ENCODE peak calls at places on chromosomes 12 and 14, in nine cellular contexts. One of them, this sample, is unnamed.

GRCh38 chr12:13203028-13203922 is 6.7 kb downstream of the EMP1 start:
- DNase-seq in hippocampal formation: no peak
- DNase-seq in NCI-H69: peak
- DNase-seq in mucosa of descending colon: peak
- DNase-seq in GM23248: peak
- DNase-seq in nephron progenitor cell: no peak
- DNase-seq in stimulated activated CD4-positive, alpha-beta T cell treated with anti-CD3 and anti-CD28 coated beads, Interleukin-4, amount 100 ng/mL, for 24 hours: no peak
- DNase-seq in GM12865: peak
- DNase-seq in activated T-helper 1 cell treated with anti-CD3 and anti-CD28 coated beads, Interleukin-12 subunit alpha, Interleukin-12 subunit beta, Interleukin-2, Interleukin-4 antibody, amounts not matched to agents 30 ng/mL and 10 ng/mL and 1 ng/mL, durations not matched to agents 14 hours and 24 hours and 36 hours: no peak
- DNase-seq in this sample: no peak

GRCh38 chr14:51396222-51396815 is 156.3 kb downstream of the TMX1 start:
- DNase-seq in mucosa of descending colon: no peak
- DNase-seq in nephron progenitor cell: no peak
- DNase-seq in GM12865: no peak
- DNase-seq in hippocampal formation: no peak
- DNase-seq in GM23248: peak
- DNase-seq in activated T-helper 1 cell treated with anti-CD3 and anti-CD28 coated beads, Interleukin-12 subunit alpha, Interleukin-12 subunit beta, Interleukin-2, Interleukin-4 antibody, amounts not matched to agents 30 ng/mL and 10 ng/mL and 1 ng/mL, durations not matched to agents 14 hours and 24 hours and 36 hours: no peak
- DNase-seq in stimulated activated CD4-positive, alpha-beta T cell treated with anti-CD3 and anti-CD28 coated beads, Interleukin-4, amount 100 ng/mL, for 24 hours: no peak
- DNase-seq in NCI-H69: peak
- DNase-seq in this sample: no peak

GRCh38 chr14:64912256-64912655 is 2.0 kb upstream of the CHURC1 start:
- DNase-seq in stimulated activated CD4-positive, alpha-beta T cell treated with anti-CD3 and anti-CD28 coated beads, Interleukin-4, amount 100 ng/mL, for 24 hours: no peak
- DNase-seq in mucosa of descending colon: no peak
- DNase-seq in hippocampal formation: no peak
- DNase-seq in GM12865: peak
- DNase-seq in NCI-H69: no peak
- DNase-seq in activated T-helper 1 cell treated with anti-CD3 and anti-CD28 coated beads, Interleukin-12 subunit alpha, Interleukin-12 subunit beta, Interleukin-2, Interleukin-4 antibody, amounts not matched to agents 30 ng/mL and 10 ng/mL and 1 ng/mL, durations not matched to agents 14 hours and 24 hours and 36 hours: no peak
- DNase-seq in nephron progenitor cell: no peak
- DNase-seq in GM23248: peak
- DNase-seq in this sample: no peak

GRCh38 chr12:116199160-116199559 is 78.3 kb downstream of the MED13L start:
- DNase-seq in hippocampal formation: no peak
- DNase-seq in nephron progenitor cell: no peak
- DNase-seq in stimulated activated CD4-positive, alpha-beta T cell treated with anti-CD3 and anti-CD28 coated beads, Interleukin-4, amount 100 ng/mL, for 24 hours: no peak
- DNase-seq in GM12865: no peak
- DNase-seq in activated T-helper 1 cell treated with anti-CD3 and anti-CD28 coated beads, Interleukin-12 subunit alpha, Interleukin-12 subunit beta, Interleukin-2, Interleukin-4 antibody, amounts not matched to agents 30 ng/mL and 10 ng/mL and 1 ng/mL, durations not matched to agents 14 hours and 24 hours and 36 hours: no peak
- DNase-seq in NCI-H69: no peak
- DNase-seq in mucosa of descending colon: no peak
- DNase-seq in GM23248: no peak
- DNase-seq in this sample: no peak

GRCh38 chr12:113003631-113004030 is 25.3 kb downstream of the OAS2 start:
- DNase-seq in activated T-helper 1 cell treated with anti-CD3 and anti-CD28 coated beads, Interleukin-12 subunit alpha, Interleukin-12 subunit beta, Interleukin-2, Interleukin-4 antibody, amounts not matched to agents 30 ng/mL and 10 ng/mL and 1 ng/mL, durations not matched to agents 14 hours and 24 hours and 36 hours: no peak
- DNase-seq in GM23248: no peak
- DNase-seq in GM12865: no peak
- DNase-seq in nephron progenitor cell: no peak
- DNase-seq in NCI-H69: no peak
- DNase-seq in mucosa of descending colon: no peak
- DNase-seq in hippocampal formation: no peak
- DNase-seq in stimulated activated CD4-positive, alpha-beta T cell treated with anti-CD3 and anti-CD28 coated beads, Interleukin-4, amount 100 ng/mL, for 24 hours: no peak
- DNase-seq in this sample: no peak

GRCh38 chr12:93090768-93091172 is 161.7 kb upstream of the EEA1 start:
- DNase-seq in stimulated activated CD4-positive, alpha-beta T cell treated with anti-CD3 and anti-CD28 coated beads, Interleukin-4, amount 100 ng/mL, for 24 hours: no peak
- DNase-seq in nephron progenitor cell: no peak
- DNase-seq in activated T-helper 1 cell treated with anti-CD3 and anti-CD28 coated beads, Interleukin-12 subunit alpha, Interleukin-12 subunit beta, Interleukin-2, Interleukin-4 antibody, amounts not matched to agents 30 ng/mL and 10 ng/mL and 1 ng/mL, durations not matched to agents 14 hours and 24 hours and 36 hours: no peak
- DNase-seq in GM12865: no peak
- DNase-seq in GM23248: peak
- DNase-seq in mucosa of descending colon: no peak
- DNase-seq in hippocampal formation: no peak
- DNase-seq in NCI-H69: peak
- DNase-seq in this sample: no peak

GRCh38 chr14:33714527-33715222 is 236.2 kb downstream of the EGLN3 start:
- DNase-seq in activated T-helper 1 cell treated with anti-CD3 and anti-CD28 coated beads, Interleukin-12 subunit alpha, Interleukin-12 subunit beta, Interleukin-2, Interleukin-4 antibody, amounts not matched to agents 30 ng/mL and 10 ng/mL and 1 ng/mL, durations not matched to agents 14 hours and 24 hours and 36 hours: no peak
- DNase-seq in GM12865: no peak
- DNase-seq in mucosa of descending colon: no peak
- DNase-seq in nephron progenitor cell: no peak
- DNase-seq in GM23248: peak
- DNase-seq in hippocampal formation: no peak
- DNase-seq in NCI-H69: no peak
- DNase-seq in stimulated activated CD4-positive, alpha-beta T cell treated with anti-CD3 and anti-CD28 coated beads, Interleukin-4, amount 100 ng/mL, for 24 hours: no peak
- DNase-seq in this sample: no peak

GRCh38 chr12:112904571-112904970 is 2.2 kb upstream of the OAS1 start:
- DNase-seq in nephron progenitor cell: no peak
- DNase-seq in GM12865: no peak
- DNase-seq in GM23248: peak
- DNase-seq in hippocampal formation: no peak
- DNase-seq in stimulated activated CD4-positive, alpha-beta T cell treated with anti-CD3 and anti-CD28 coated beads, Interleukin-4, amount 100 ng/mL, for 24 hours: no peak
- DNase-seq in NCI-H69: no peak
- DNase-seq in mucosa of descending colon: no peak
- DNase-seq in activated T-helper 1 cell treated with anti-CD3 and anti-CD28 coated beads, Interleukin-12 subunit alpha, Interleukin-12 subunit beta, Interleukin-2, Interleukin-4 antibody, amounts not matched to agents 30 ng/mL and 10 ng/mL and 1 ng/mL, durations not matched to agents 14 hours and 24 hours and 36 hours: no peak
- DNase-seq in this sample: no peak

GRCh38 chr12:109944975-109945374 is 44.9 kb downstream of the TCHP start:
- DNase-seq in hippocampal formation: no peak
- DNase-seq in NCI-H69: no peak
- DNase-seq in GM12865: no peak
- DNase-seq in GM23248: no peak
- DNase-seq in nephron progenitor cell: peak
- DNase-seq in stimulated activated CD4-positive, alpha-beta T cell treated with anti-CD3 and anti-CD28 coated beads, Interleukin-4, amount 100 ng/mL, for 24 hours: no peak
- DNase-seq in mucosa of descending colon: no peak
- DNase-seq in activated T-helper 1 cell treated with anti-CD3 and anti-CD28 coated beads, Interleukin-12 subunit alpha, Interleukin-12 subunit beta, Interleukin-2, Interleukin-4 antibody, amounts not matched to agents 30 ng/mL and 10 ng/mL and 1 ng/mL, durations not matched to agents 14 hours and 24 hours and 36 hours: no peak
- DNase-seq in this sample: no peak

GRCh38 chr12:112466011-112466422 is 47.3 kb downstream of the PTPN11 start:
- DNase-seq in activated T-helper 1 cell treated with anti-CD3 and anti-CD28 coated beads, Interleukin-12 subunit alpha, Interleukin-12 subunit beta, Interleukin-2, Interleukin-4 antibody, amounts not matched to agents 30 ng/mL and 10 ng/mL and 1 ng/mL, durations not matched to agents 14 hours and 24 hours and 36 hours: no peak
- DNase-seq in mucosa of descending colon: no peak
- DNase-seq in stimulated activated CD4-positive, alpha-beta T cell treated with anti-CD3 and anti-CD28 coated beads, Interleukin-4, amount 100 ng/mL, for 24 hours: no peak
- DNase-seq in GM23248: no peak
- DNase-seq in NCI-H69: no peak
- DNase-seq in hippocampal formation: no peak
- DNase-seq in nephron progenitor cell: no peak
- DNase-seq in GM12865: no peak
- DNase-seq in this sample: no peak

GRCh38 chr12:71846322-71846940 is 6.9 kb downstream of the TBC1D15 start:
- DNase-seq in mucosa of descending colon: no peak
- DNase-seq in stimulated activated CD4-positive, alpha-beta T cell treated with anti-CD3 and anti-CD28 coated beads, Interleukin-4, amount 100 ng/mL, for 24 hours: no peak
- DNase-seq in activated T-helper 1 cell treated with anti-CD3 and anti-CD28 coated beads, Interleukin-12 subunit alpha, Interleukin-12 subunit beta, Interleukin-2, Interleukin-4 antibody, amounts not matched to agents 30 ng/mL and 10 ng/mL and 1 ng/mL, durations not matched to agents 14 hours and 24 hours and 36 hours: no peak
- DNase-seq in hippocampal formation: no peak
- DNase-seq in NCI-H69: peak
- DNase-seq in nephron progenitor cell: no peak
- DNase-seq in GM12865: peak
- DNase-seq in GM23248: peak
- DNase-seq in this sample: no peak

GRCh38 chr14:68543516-68543915 is 249.4 kb downstream of the ZFP36L1 start:
- DNase-seq in hippocampal formation: no peak
- DNase-seq in GM23248: no peak
- DNase-seq in mucosa of descending colon: no peak
- DNase-seq in activated T-helper 1 cell treated with anti-CD3 and anti-CD28 coated beads, Interleukin-12 subunit alpha, Interleukin-12 subunit beta, Interleukin-2, Interleukin-4 antibody, amounts not matched to agents 30 ng/mL and 10 ng/mL and 1 ng/mL, durations not matched to agents 14 hours and 24 hours and 36 hours: no peak
- DNase-seq in GM12865: no peak
- DNase-seq in nephron progenitor cell: no peak
- DNase-seq in NCI-H69: no peak
- DNase-seq in stimulated activated CD4-positive, alpha-beta T cell treated with anti-CD3 and anti-CD28 coated beads, Interleukin-4, amount 100 ng/mL, for 24 hours: no peak
- DNase-seq in this sample: no peak

GRCh38 chr12:10554971-10555481 is 49.3 kb downstream of the EIF2S3B start:
- DNase-seq in activated T-helper 1 cell treated with anti-CD3 and anti-CD28 coated beads, Interleukin-12 subunit alpha, Interleukin-12 subunit beta, Interleukin-2, Interleukin-4 antibody, amounts not matched to agents 30 ng/mL and 10 ng/mL and 1 ng/mL, durations not matched to agents 14 hours and 24 hours and 36 hours: no peak
- DNase-seq in mucosa of descending colon: no peak
- DNase-seq in GM23248: no peak
- DNase-seq in NCI-H69: no peak
- DNase-seq in hippocampal formation: no peak
- DNase-seq in GM12865: no peak
- DNase-seq in nephron progenitor cell: no peak
- DNase-seq in stimulated activated CD4-positive, alpha-beta T cell treated with anti-CD3 and anti-CD28 coated beads, Interleukin-4, amount 100 ng/mL, for 24 hours: no peak
- DNase-seq in this sample: no peak

GRCh38 chr12:15193927-15194326 is 27.3 kb downstream of the RERG start:
- DNase-seq in GM12865: no peak
- DNase-seq in NCI-H69: peak
- DNase-seq in nephron progenitor cell: no peak
- DNase-seq in mucosa of descending colon: no peak
- DNase-seq in hippocampal formation: no peak
- DNase-seq in activated T-helper 1 cell treated with anti-CD3 and anti-CD28 coated beads, Interleukin-12 subunit alpha, Interleukin-12 subunit beta, Interleukin-2, Interleukin-4 antibody, amounts not matched to agents 30 ng/mL and 10 ng/mL and 1 ng/mL, durations not matched to agents 14 hours and 24 hours and 36 hours: no peak
- DNase-seq in GM23248: no peak
- DNase-seq in stimulated activated CD4-positive, alpha-beta T cell treated with anti-CD3 and anti-CD28 coated beads, Interleukin-4, amount 100 ng/mL, for 24 hours: no peak
- DNase-seq in this sample: no peak

GRCh38 chr12:115035536-115036107 is 351.6 kb upstream of the TBX3 start:
- DNase-seq in stimulated activated CD4-positive, alpha-beta T cell treated with anti-CD3 and anti-CD28 coated beads, Interleukin-4, amount 100 ng/mL, for 24 hours: no peak
- DNase-seq in GM12865: no peak
- DNase-seq in NCI-H69: no peak
- DNase-seq in activated T-helper 1 cell treated with anti-CD3 and anti-CD28 coated beads, Interleukin-12 subunit alpha, Interleukin-12 subunit beta, Interleukin-2, Interleukin-4 antibody, amounts not matched to agents 30 ng/mL and 10 ng/mL and 1 ng/mL, durations not matched to agents 14 hours and 24 hours and 36 hours: no peak
- DNase-seq in GM23248: no peak
- DNase-seq in nephron progenitor cell: peak
- DNase-seq in hippocampal formation: no peak
- DNase-seq in mucosa of descending colon: no peak
- DNase-seq in this sample: no peak

GRCh38 chr12:125382896-125383295 is 317.7 kb downstream of the AACS start:
- DNase-seq in NCI-H69: no peak
- DNase-seq in stimulated activated CD4-positive, alpha-beta T cell treated with anti-CD3 and anti-CD28 coated beads, Interleukin-4, amount 100 ng/mL, for 24 hours: no peak
- DNase-seq in activated T-helper 1 cell treated with anti-CD3 and anti-CD28 coated beads, Interleukin-12 subunit alpha, Interleukin-12 subunit beta, Interleukin-2, Interleukin-4 antibody, amounts not matched to agents 30 ng/mL and 10 ng/mL and 1 ng/mL, durations not matched to agents 14 hours and 24 hours and 36 hours: no peak
- DNase-seq in GM23248: no peak
- DNase-seq in hippocampal formation: no peak
- DNase-seq in nephron progenitor cell: no peak
- DNase-seq in GM12865: no peak
- DNase-seq in mucosa of descending colon: no peak
- DNase-seq in this sample: no peak

GRCh38 chr12:6084969-6085450 is 39.5 kb downstream of the VWF start:
- DNase-seq in stimulated activated CD4-positive, alpha-beta T cell treated with anti-CD3 and anti-CD28 coated beads, Interleukin-4, amount 100 ng/mL, for 24 hours: no peak
- DNase-seq in hippocampal formation: no peak
- DNase-seq in activated T-helper 1 cell treated with anti-CD3 and anti-CD28 coated beads, Interleukin-12 subunit alpha, Interleukin-12 subunit beta, Interleukin-2, Interleukin-4 antibody, amounts not matched to agents 30 ng/mL and 10 ng/mL and 1 ng/mL, durations not matched to agents 14 hours and 24 hours and 36 hours: no peak
- DNase-seq in nephron progenitor cell: no peak
- DNase-seq in NCI-H69: no peak
- DNase-seq in GM23248: no peak
- DNase-seq in GM12865: no peak
- DNase-seq in mucosa of descending colon: no peak
- DNase-seq in this sample: no peak

GRCh38 chr14:105084741-105085571 is 19.7 kb upstream of the GPR132 start:
- DNase-seq in NCI-H69: no peak
- DNase-seq in nephron progenitor cell: no peak
- DNase-seq in hippocampal formation: no peak
- DNase-seq in stimulated activated CD4-positive, alpha-beta T cell treated with anti-CD3 and anti-CD28 coated beads, Interleukin-4, amount 100 ng/mL, for 24 hours: no peak
- DNase-seq in GM23248: no peak
- DNase-seq in activated T-helper 1 cell treated with anti-CD3 and anti-CD28 coated beads, Interleukin-12 subunit alpha, Interleukin-12 subunit beta, Interleukin-2, Interleukin-4 antibody, amounts not matched to agents 30 ng/mL and 10 ng/mL and 1 ng/mL, durations not matched to agents 14 hours and 24 hours and 36 hours: no peak
- DNase-seq in mucosa of descending colon: no peak
- DNase-seq in GM12865: no peak
- DNase-seq in this sample: no peak

GRCh38 chr12:124917135-124917840 is 2.8 kb upstream of the UBC start:
- DNase-seq in nephron progenitor cell: peak
- DNase-seq in GM12865: peak
- DNase-seq in NCI-H69: no peak
- DNase-seq in mucosa of descending colon: peak
- DNase-seq in hippocampal formation: no peak
- DNase-seq in GM23248: peak
- DNase-seq in stimulated activated CD4-positive, alpha-beta T cell treated with anti-CD3 and anti-CD28 coated beads, Interleukin-4, amount 100 ng/mL, for 24 hours: peak
- DNase-seq in activated T-helper 1 cell treated with anti-CD3 and anti-CD28 coated beads, Interleukin-12 subunit alpha, Interleukin-12 subunit beta, Interleukin-2, Interleukin-4 antibody, amounts not matched to agents 30 ng/mL and 10 ng/mL and 1 ng/mL, durations not matched to agents 14 hours and 24 hours and 36 hours: peak
- DNase-seq in this sample: peak

GRCh38 chr12:57454566-57455373 is at the start of gene INHBE:
- DNase-seq in mucosa of descending colon: no peak
- DNase-seq in nephron progenitor cell: peak
- DNase-seq in GM23248: peak
- DNase-seq in GM12865: no peak
- DNase-seq in hippocampal formation: no peak
- DNase-seq in activated T-helper 1 cell treated with anti-CD3 and anti-CD28 coated beads, Interleukin-12 subunit alpha, Interleukin-12 subunit beta, Interleukin-2, Interleukin-4 antibody, amounts not matched to agents 30 ng/mL and 10 ng/mL and 1 ng/mL, durations not matched to agents 14 hours and 24 hours and 36 hours: no peak
- DNase-seq in NCI-H69: peak
- DNase-seq in stimulated activated CD4-positive, alpha-beta T cell treated with anti-CD3 and anti-CD28 coated beads, Interleukin-4, amount 100 ng/mL, for 24 hours: no peak
- DNase-seq in this sample: no peak

This sample was measured in stimulated activated CD8-positive, alpha-beta memory T cell treated with anti-CD3 and anti-CD28 coated beads, Interleukin-7, amount 100 ng/mL, for 4 hours.